ENCODE peak calls at places on chromosomes 3 and 15, in seven cellular contexts. G, Q, N, A, O, E and M are unnamed samples.

GRCh38 chr15:32683906-32684584 is 33.8 kb upstream of the GREM1 start:
- DNase-seq in E (no peak), G (no peak), O (peak), Q (peak), A (no peak), N (no peak), M (no peak)

GRCh38 chr15:38648116-38648843 is 83.7 kb upstream of the RASGRP1 start:
- DNase-seq in O (no peak), Q (no peak), N (no peak), A (no peak), E (no peak), G (no peak), M (no peak)

GRCh38 chr3:128632301-128632700 is 18.3 kb downstream of the RPN1 start:
- DNase-seq in O (no peak), E (no peak), Q (no peak), G (no peak), N (no peak), A (no peak), M (no peak)

GRCh38 chr3:178901204-178901603 is 170.4 kb downstream of the ZMAT3 start:
- DNase-seq in Q (no peak), A (no peak), N (no peak), O (no peak), E (no peak), G (no peak), M (no peak)

GRCh38 chr3:123296836-123297626 is 95.3 kb downstream of the SEC22A start:
- DNase-seq in O (no peak), N (no peak), Q (no peak), G (no peak), A (no peak), E (no peak), M (no peak)

GRCh38 chr3:53744351-53744750 is 101.9 kb downstream of the CHDH start:
- DNase-seq in A (no peak), E (no peak), G (peak), O (no peak), N (no peak), Q (no peak), M (no peak)

GRCh38 chr3:5122741-5123706 is 932 bp downstream of the ARL8B start:
- DNase-seq in Q (peak), G (peak), O (peak), A (no peak), N (no peak), E (no peak), M (peak)

GRCh38 chr15:86493884-86494283 is 414.2 kb downstream of the AGBL1 start:
- DNase-seq in G (no peak), Q (no peak), N (no peak), A (no peak), E (no peak), O (no peak), M (no peak)

GRCh38 chr3:197226179-197226578 is 72.2 kb downstream of the DLG1 start:
- DNase-seq in O (no peak), E (no peak), A (no peak), Q (no peak), N (no peak), G (peak), M (no peak)

GRCh38 chr3:105653868-105654267 is 214.9 kb downstream of the CBLB start:
- DNase-seq in O (no peak), Q (no peak), N (no peak), E (no peak), A (no peak), G (no peak), M (no peak)

GRCh38 chr3:176650478-176650877 is 546.8 kb downstream of the TBL1XR1 start:
- DNase-seq in Q (no peak), G (peak), O (no peak), A (no peak), E (no peak), N (no peak), M (no peak)

GRCh38 chr15:31256385-31257265 is 70.0 kb upstream of the KLF13 start:
- DNase-seq in O (no peak), Q (no peak), A (no peak), E (no peak), G (no peak), N (no peak), M (no peak)

GRCh38 chr3:3753416-3753815 is 45.8 kb upstream of the LRRN1 start:
- DNase-seq in Q (no peak), A (no peak), O (no peak), E (no peak), G (no peak), N (no peak), M (no peak)

GRCh38 chr3:52248165-52248541 is 2.6 kb downstream of the PPM1M start:
- DNase-seq in O (no peak), A (no peak), Q (no peak), G (no peak), N (no peak), E (no peak), M (no peak)

GRCh38 chr15:62165029-62165792 is at the start of gene C2CD4B:
- DNase-seq in G (no peak), Q (no peak), E (peak), O (no peak), N (no peak), A (no peak), M (no peak)

GRCh38 chr15:85837011-85837433 is 42.3 kb upstream of the KLHL25 start:
- DNase-seq in G (no peak), O (no peak), Q (no peak), E (no peak), A (no peak), N (no peak), M (no peak)

GRCh38 chr3:28586325-28586724 is 237.7 kb upstream of the AZI2 start:
- DNase-seq in Q (no peak), G (no peak), N (no peak), E (no peak), A (no peak), O (no peak), M (no peak)

GRCh38 chr15:99438691-99439523 is 126.9 kb upstream of the MEF2A start:
- DNase-seq in Q (no peak), N (no peak), E (peak), A (no peak), O (no peak), G (no peak), M (no peak)